ENCODE peak calls at places on chromosomes 16 and 17, in ten cellular contexts. R is heart right ventricle; Q is fibroblast of mammary gland; D is dorsolateral prefrontal cortex; V is aorta; N is adrenal gland; T is CD8-positive, alpha-beta T cell; Z is tibial artery; C is fibroblast of lung; A is AG10803. E is an unnamed sample.

GRCh38 chr17:45143767-45144198 is 4.5 kb upstream of the HEXIM1 start:
- DNase-seq in R (peak), Q (peak), D (peak), V (peak), N (peak), T (no peak), Z (peak), C (peak), A (peak), E (peak)

GRCh38 chr17:68771867-68772515 is 170.8 kb upstream of the FAM20A start:
- DNase-seq in R (no peak), Q (peak), D (no peak), V (no peak), N (no peak), T (no peak), Z (no peak), C (peak), A (peak), E (no peak)

GRCh38 chr17:164536-165235 is 16.8 kb downstream of the DOC2B start:
- DNase-seq in R (no peak), Q (peak), D (peak), V (no peak), N (peak), T (no peak), Z (no peak), C (peak), A (peak), E (no peak)

GRCh38 chr17:30482555-30482954 is 5.3 kb downstream of the GOSR1 start:
- DNase-seq in R (no peak), Q (no peak), D (no peak), V (no peak), N (no peak), T (no peak), Z (no peak), C (no peak), A (no peak), E (no peak)

GRCh38 chr17:75105269-75106080 is 4.3 kb upstream of the ARMC7 start:
- DNase-seq in R (no peak), Q (peak), D (no peak), V (peak), N (peak), T (no peak), Z (no peak), C (peak), A (peak), E (no peak)

GRCh38 chr16:13935408-13935807 is 15.5 kb downstream of the ERCC4 start:
- DNase-seq in R (no peak), Q (no peak), D (no peak), V (no peak), N (no peak), T (no peak), Z (no peak), C (no peak), A (no peak), E (no peak)

GRCh38 chr17:45125509-45125908 is 6.8 kb downstream of the PLCD3 start:
- DNase-seq in R (no peak), Q (no peak), D (no peak), V (no peak), N (no peak), T (no peak), Z (no peak), C (no peak), A (no peak), E (no peak)

GRCh38 chr17:47099451-47099986 is 89.6 kb downstream of the CDC27 start:
- DNase-seq in R (no peak), Q (no peak), D (no peak), V (no peak), N (no peak), T (no peak), Z (no peak), C (no peak), A (no peak), E (no peak)

GRCh38 chr16:81444448-81445121 is at the start of gene CMIP:
- DNase-seq in R (peak), Q (peak), D (peak), V (peak), N (peak), T (peak), Z (peak), C (peak), A (peak), E (peak)

GRCh38 chr17:75343007-75343406 is 53.8 kb upstream of the SLC25A19 start:
- DNase-seq in R (no peak), Q (no peak), D (no peak), V (no peak), N (no peak), T (no peak), Z (no peak), C (no peak), A (no peak), E (no peak)

GRCh38 chr16:12252616-12253015 is 276.1 kb downstream of the SNX29 start:
- DNase-seq in R (peak), Q (no peak), D (no peak), V (no peak), N (no peak), T (no peak), Z (no peak), C (no peak), A (no peak), E (no peak)

GRCh38 chr16:23252310-23252709 is 49.8 kb upstream of the SCNN1B start:
- DNase-seq in R (no peak), Q (no peak), D (no peak), V (no peak), N (no peak), T (no peak), Z (no peak), C (no peak), A (no peak), E (no peak)

GRCh38 chr17:43832976-43833829 is at the start of gene MPP3:
- DNase-seq in R (peak), Q (peak), D (peak), V (peak), N (no peak), T (peak), Z (peak), C (peak), A (peak), E (peak)

GRCh38 chr16:69064164-69064563 is 41.3 kb upstream of the HAS3 start:
- DNase-seq in R (no peak), Q (no peak), D (no peak), V (no peak), N (no peak), T (no peak), Z (no peak), C (no peak), A (no peak), E (no peak)

GRCh38 chr17:42850964-42851363 is at the start of gene AOC3:
- DNase-seq in R (peak), Q (no peak), D (no peak), V (peak), N (peak), T (no peak), Z (peak), C (no peak), A (no peak), E (no peak)

GRCh38 chr17:45782889-45783592 is 1.1 kb upstream of the CRHR1 start:
- DNase-seq in R (no peak), Q (no peak), D (peak), V (no peak), N (no peak), T (no peak), Z (no peak), C (no peak), A (no peak), E (no peak)

GRCh38 chr17:77834170-77835115 is 124.1 kb upstream of the TNRC6C start:
- DNase-seq in R (peak), Q (peak), D (peak), V (peak), N (peak), T (peak), Z (peak), C (peak), A (peak), E (peak)

GRCh38 chr17:2786176-2786881 is 9.9 kb upstream of the RAP1GAP2 start:
- DNase-seq in R (peak), Q (peak), D (peak), V (peak), N (peak), T (peak), Z (peak), C (peak), A (peak), E (peak)

GRCh38 chr17:80063815-80064585 is 27.6 kb downstream of the CCDC40 start:
- DNase-seq in R (peak), Q (peak), D (no peak), V (no peak), N (peak), T (no peak), Z (peak), C (peak), A (peak), E (peak)

GRCh38 chr16:3180445-3180878 is 7.5 kb upstream of the OR1F1 start:
- DNase-seq in R (no peak), Q (no peak), D (no peak), V (peak), N (no peak), T (no peak), Z (no peak), C (no peak), A (no peak), E (no peak)

GRCh38 chr17:17416007-17416399 is 60.8 kb upstream of the MED9 start:
- DNase-seq in R (no peak), Q (peak), D (no peak), V (no peak), N (peak), T (no peak), Z (no peak), C (peak), A (peak), E (peak)

GRCh38 chr16:19245326-19245925 is 40.1 kb upstream of the CLEC19A start:
- DNase-seq in R (no peak), Q (no peak), D (no peak), V (no peak), N (no peak), T (no peak), Z (no peak), C (no peak), A (no peak), E (no peak)

GRCh38 chr16:31002252-31002700 is 8.2 kb downstream of the STX1B start:
- DNase-seq in R (no peak), Q (no peak), D (no peak), V (no peak), N (no peak), T (no peak), Z (no peak), C (no peak), A (no peak), E (no peak)

GRCh38 chr17:31744541-31744951 is 114.5 kb downstream of the COPRS start:
- DNase-seq in R (no peak), Q (no peak), D (no peak), V (no peak), N (no peak), T (no peak), Z (no peak), C (peak), A (no peak), E (no peak)

GRCh38 chr17:67092291-67092690 is 47.9 kb downstream of the CACNG1 start:
- DNase-seq in R (no peak), Q (no peak), D (no peak), V (no peak), N (no peak), T (no peak), Z (no peak), C (no peak), A (no peak), E (no peak)

GRCh38 chr16:74667215-74667765 is 613 bp upstream of the RFWD3 start:
- DNase-seq in R (peak), Q (no peak), D (peak), V (peak), N (no peak), T (no peak), Z (peak), C (peak), A (peak), E (no peak)

GRCh38 chr16:24834459-24835335 is 11.1 kb upstream of the SLC5A11 start:
- DNase-seq in R (no peak), Q (peak), D (no peak), V (no peak), N (no peak), T (no peak), Z (no peak), C (peak), A (peak), E (no peak)

GRCh38 chr16:75860654-75861053 is 134.4 kb upstream of the CPHXL start:
- DNase-seq in R (no peak), Q (peak), D (peak), V (no peak), N (no peak), T (no peak), Z (no peak), C (peak), A (no peak), E (no peak)

GRCh38 chr17:78247304-78247703 is 15.9 kb downstream of the TMEM235 start:
- DNase-seq in R (no peak), Q (no peak), D (no peak), V (no peak), N (no peak), T (no peak), Z (no peak), C (no peak), A (no peak), E (no peak)

GRCh38 chr16:46688101-46688656 is 799 bp downstream of the VPS35 start:
- DNase-seq in R (no peak), Q (peak), D (no peak), V (no peak), N (peak), T (peak), Z (no peak), C (peak), A (no peak), E (no peak)

GRCh38 chr16:50320310-50320709 is 48.5 kb downstream of the BRD7 start:
- DNase-seq in R (no peak), Q (no peak), D (no peak), V (no peak), N (no peak), T (no peak), Z (no peak), C (no peak), A (no peak), E (no peak)

GRCh38 chr16:76474048-76474447 is 196.8 kb downstream of the CNTNAP4 start:
- DNase-seq in R (no peak), Q (no peak), D (no peak), V (no peak), N (no peak), T (no peak), Z (no peak), C (no peak), A (no peak), E (no peak)

GRCh38 chr17:36602030-36602737 is 801 bp downstream of the MRM1 start:
- DNase-seq in R (no peak), Q (no peak), D (peak), V (no peak), N (no peak), T (no peak), Z (no peak), C (peak), A (no peak), E (no peak)

GRCh38 chr17:28726396-28726911 is 421 bp upstream of the TLCD1 start:
- DNase-seq in R (no peak), Q (no peak), D (no peak), V (no peak), N (peak), T (peak), Z (peak), C (peak), A (peak), E (no peak)

GRCh38 chr16:28126684-28127620 is 63.4 kb upstream of the GSG1L start:
- DNase-seq in R (no peak), Q (no peak), D (no peak), V (no peak), N (no peak), T (no peak), Z (no peak), C (no peak), A (no peak), E (peak)

GRCh38 chr17:42288985-42289862 is 926 bp downstream of the STAT5A start:
- DNase-seq in R (peak), Q (no peak), D (peak), V (peak), N (peak), T (peak), Z (peak), C (no peak), A (no peak), E (no peak)

GRCh38 chr17:10471853-10472252 is 2.5 kb upstream of the MYH4 start:
- DNase-seq in R (no peak), Q (peak), D (no peak), V (no peak), N (no peak), T (no peak), Z (no peak), C (no peak), A (peak), E (peak)

GRCh38 chr16:87442581-87442966 is 50.2 kb downstream of the ZCCHC14 start:
- DNase-seq in R (no peak), Q (no peak), D (no peak), V (no peak), N (no peak), T (no peak), Z (no peak), C (peak), A (no peak), E (no peak)

DNA sequence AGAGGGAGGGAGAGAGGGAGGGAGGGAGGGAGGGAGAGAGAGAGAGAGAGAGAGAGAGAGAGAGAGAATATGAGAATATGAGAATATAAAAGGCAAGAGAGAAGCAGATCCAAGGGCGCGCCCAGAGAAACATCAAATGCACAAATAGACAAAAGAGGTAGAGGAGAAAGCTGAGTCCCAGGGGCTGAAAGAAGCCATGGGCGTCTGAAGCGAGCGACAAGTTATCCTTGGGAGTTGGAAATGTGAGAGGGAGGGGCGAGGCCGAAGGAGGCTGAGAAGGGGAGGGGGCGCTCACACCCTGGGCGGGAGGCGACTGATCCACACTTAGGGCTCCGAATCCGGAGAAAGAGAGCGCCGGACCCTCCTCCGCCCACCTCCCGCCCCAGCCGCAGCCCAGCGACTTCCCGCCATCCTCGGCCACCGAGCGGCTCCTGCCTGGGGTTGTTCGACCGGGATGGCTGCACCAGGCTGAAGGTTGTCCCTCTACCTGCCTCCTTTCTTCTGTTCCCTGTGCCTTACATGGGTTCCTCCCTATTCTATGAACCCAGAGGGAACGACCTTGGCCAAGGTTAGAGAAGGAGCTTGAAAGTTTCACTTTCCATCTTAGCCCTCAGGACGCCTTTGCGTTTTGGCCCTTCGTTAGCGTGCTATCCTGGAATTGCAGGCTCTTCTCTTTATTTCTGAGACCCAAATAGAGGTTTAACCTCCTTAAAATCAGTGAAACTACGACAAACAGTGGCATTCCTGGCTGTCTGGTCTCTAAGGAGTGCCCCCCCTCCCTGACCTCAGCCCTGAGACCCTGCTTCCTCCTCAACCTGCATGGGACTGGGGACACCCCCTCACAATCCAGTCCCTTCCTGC is 21.2 kb upstream of the HOXB9 start:
- DNase-seq in R (no peak), Q (no peak), D (no peak), V (peak), N (no peak), T (no peak), Z (no peak), C (no peak), A (peak), E (no peak)
- H3K4me3 ChIP-seq in R (peak), Q (peak), D (peak), V (no peak), N (peak), T (peak), Z (peak), C (peak), A (peak), E (peak)

GRCh38 chr16:5035909-5036227 is 2.1 kb upstream of the NAGPA start:
- DNase-seq in R (no peak), Q (no peak), D (no peak), V (no peak), N (no peak), T (no peak), Z (no peak), C (no peak), A (no peak), E (no peak)
- H3K4me3 ChIP-seq in R (no peak), Q (no peak), D (no peak), V (no peak), N (no peak), T (no peak), Z (no peak), C (no peak), A (no peak), E (no peak)

GRCh38 chr16:70715113-70715711 is 29.4 kb upstream of the MTSS2 start:
- DNase-seq in R (peak), Q (peak), D (peak), V (peak), N (peak), T (no peak), Z (peak), C (peak), A (peak), E (peak)
- H3K4me3 ChIP-seq in R (no peak), Q (no peak), D (no peak), V (no peak), N (peak), T (no peak), Z (peak), C (no peak), A (no peak), E (peak)

DNA sequence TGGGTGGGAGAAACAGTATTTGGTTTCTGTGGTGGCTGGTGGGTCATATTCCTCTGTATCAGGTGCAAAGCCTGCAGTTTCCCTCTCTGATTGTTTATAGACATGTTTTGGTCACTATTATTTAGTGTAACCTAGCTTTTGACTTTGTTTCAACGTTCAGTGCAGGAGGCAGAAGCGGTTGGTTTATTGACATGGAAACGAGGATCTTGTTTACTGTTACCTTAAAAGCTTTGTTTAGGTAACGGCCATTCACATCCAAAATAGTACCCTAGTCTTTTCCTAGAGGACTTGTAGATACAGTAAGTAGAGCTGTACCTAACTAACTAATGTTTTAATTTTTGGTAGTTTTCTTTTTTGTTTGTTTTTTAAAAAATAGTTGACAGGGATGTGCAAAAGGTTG is 3.5 kb downstream of the MSI2 start:
- DNase-seq in R (no peak), Q (no peak), D (no peak), V (no peak), N (no peak), T (no peak), Z (no peak), C (no peak), A (no peak), E (no peak)
- H3K4me3 ChIP-seq in R (no peak), Q (no peak), D (peak), V (no peak), N (peak), T (no peak), Z (no peak), C (no peak), A (no peak), E (no peak)